ENCODE peak calls at places on chromosomes 3 and 15, in seven cellular contexts. One of them, this sample, is unnamed.

GRCh38 chr3:175041369-175041768 is 182.2 kb downstream of the NAALADL2 start:
- DNase-seq in GM23338: no peak
- DNase-seq in spleen: no peak
- DNase-seq in colonic mucosa: no peak
- DNase-seq in RWPE2: no peak
- DNase-seq in brain microvascular endothelial cell: peak; percentile 20
- DNase-seq in AG10803: no peak
- DNase-seq in this sample: peak; percentile 8

GRCh38 chr15:74497584-74497983 is 36.6 kb upstream of the UBL7 start:
- DNase-seq in GM23338: no peak
- DNase-seq in spleen: no peak
- DNase-seq in colonic mucosa: peak; percentile 21
- DNase-seq in RWPE2: no peak
- DNase-seq in brain microvascular endothelial cell: no peak
- DNase-seq in AG10803: peak; percentile 12
- DNase-seq in this sample: no peak

GRCh38 chr3:147419062-147419701 is 10.0 kb downstream of the ZIC1 start:
- DNase-seq in GM23338: peak; percentile 96
- DNase-seq in spleen: no peak
- DNase-seq in colonic mucosa: no peak
- DNase-seq in RWPE2: no peak
- DNase-seq in brain microvascular endothelial cell: peak; percentile 94
- DNase-seq in AG10803: peak; percentile 61
- DNase-seq in this sample: peak; percentile 99

GRCh38 chr3:52249683-52250082 is 4.1 kb downstream of the PPM1M start:
- DNase-seq in GM23338: no peak
- DNase-seq in spleen: peak; percentile 57
- DNase-seq in colonic mucosa: no peak
- DNase-seq in RWPE2: no peak
- DNase-seq in brain microvascular endothelial cell: no peak
- DNase-seq in AG10803: no peak
- DNase-seq in this sample: no peak

GRCh38 chr3:18425641-18426403 is 683 bp upstream of the SATB1 start:
- DNase-seq in GM23338: peak; percentile 57
- DNase-seq in spleen: peak; percentile 92
- DNase-seq in colonic mucosa: peak; percentile 60
- DNase-seq in RWPE2: peak; percentile 34
- DNase-seq in brain microvascular endothelial cell: no peak
- DNase-seq in AG10803: no peak
- DNase-seq in this sample: no peak

GRCh38 chr3:127970966-127971592 is 56.0 kb downstream of the KBTBD12 start:
- DNase-seq in GM23338: peak; percentile 79
- DNase-seq in spleen: no peak
- DNase-seq in colonic mucosa: peak; percentile 43
- DNase-seq in RWPE2: no peak
- DNase-seq in brain microvascular endothelial cell: peak; percentile 31
- DNase-seq in AG10803: peak; percentile 63
- DNase-seq in this sample: peak; percentile 61

GRCh38 chr15:23687143-23687470 is at the start of gene NDN:
- DNase-seq in GM23338: peak; percentile 73
- DNase-seq in spleen: no peak
- DNase-seq in colonic mucosa: peak; percentile 45
- DNase-seq in RWPE2: no peak
- DNase-seq in brain microvascular endothelial cell: no peak
- DNase-seq in AG10803: peak; percentile 64
- DNase-seq in this sample: peak; percentile 37

GRCh38 chr3:112709929-112710328 is 69.0 kb upstream of the CCDC80 start:
- DNase-seq in GM23338: no peak
- DNase-seq in spleen: no peak
- DNase-seq in colonic mucosa: no peak
- DNase-seq in RWPE2: no peak
- DNase-seq in brain microvascular endothelial cell: no peak
- DNase-seq in AG10803: no peak
- DNase-seq in this sample: no peak

GRCh38 chr15:98706387-98706786 is 58.0 kb downstream of the IGF1R start:
- DNase-seq in GM23338: no peak
- DNase-seq in spleen: no peak
- DNase-seq in colonic mucosa: no peak
- DNase-seq in RWPE2: no peak
- DNase-seq in brain microvascular endothelial cell: no peak
- DNase-seq in AG10803: no peak
- DNase-seq in this sample: no peak

GRCh38 chr15:35874260-35874905 is 328.4 kb upstream of the DPH6 start:
- DNase-seq in GM23338: no peak
- DNase-seq in spleen: no peak
- DNase-seq in colonic mucosa: no peak
- DNase-seq in RWPE2: peak; percentile 61
- DNase-seq in brain microvascular endothelial cell: peak; percentile 86
- DNase-seq in AG10803: peak; percentile 73
- DNase-seq in this sample: peak; percentile 73

GRCh38 chr3:176479291-176479690 is 718.0 kb downstream of the TBL1XR1 start:
- DNase-seq in GM23338: no peak
- DNase-seq in spleen: no peak
- DNase-seq in colonic mucosa: no peak
- DNase-seq in RWPE2: no peak
- DNase-seq in brain microvascular endothelial cell: no peak
- DNase-seq in AG10803: no peak
- DNase-seq in this sample: no peak

GRCh38 chr15:37095993-37096877 is 4.1 kb downstream of the MEIS2 start:
- DNase-seq in GM23338: peak; percentile 52
- DNase-seq in spleen: peak; percentile 69
- DNase-seq in colonic mucosa: no peak
- DNase-seq in RWPE2: no peak
- DNase-seq in brain microvascular endothelial cell: no peak
- DNase-seq in AG10803: no peak
- DNase-seq in this sample: no peak

GRCh38 chr3:4512895-4513616 is 19.9 kb downstream of the ITPR1 start:
- DNase-seq in GM23338: peak; percentile 9
- DNase-seq in spleen: no peak
- DNase-seq in colonic mucosa: no peak
- DNase-seq in RWPE2: no peak
- DNase-seq in brain microvascular endothelial cell: no peak
- DNase-seq in AG10803: no peak
- DNase-seq in this sample: no peak

GRCh38 chr3:163936557-163936956 is 1141.7 kb downstream of the SI start:
- DNase-seq in GM23338: no peak
- DNase-seq in spleen: no peak
- DNase-seq in colonic mucosa: no peak
- DNase-seq in RWPE2: no peak
- DNase-seq in brain microvascular endothelial cell: no peak
- DNase-seq in AG10803: no peak
- DNase-seq in this sample: no peak

GRCh38 chr3:176514297-176514696 is 683.0 kb downstream of the TBL1XR1 start:
- DNase-seq in GM23338: peak; percentile 97
- DNase-seq in spleen: no peak
- DNase-seq in colonic mucosa: no peak
- DNase-seq in RWPE2: no peak
- DNase-seq in brain microvascular endothelial cell: peak; percentile 41
- DNase-seq in AG10803: peak; percentile 42
- DNase-seq in this sample: peak; percentile 8

GRCh38 chr3:124558898-124559649 is 171.2 kb upstream of the UMPS start:
- DNase-seq in GM23338: no peak
- DNase-seq in spleen: no peak
- DNase-seq in colonic mucosa: peak; percentile 87
- DNase-seq in RWPE2: peak; percentile 86
- DNase-seq in brain microvascular endothelial cell: peak; percentile 93
- DNase-seq in AG10803: peak; percentile 93
- DNase-seq in this sample: peak; percentile 94

GRCh38 chr3:113441051-113441770 is at the start of gene CFAP44:
- DNase-seq in GM23338: peak; percentile 95
- DNase-seq in spleen: peak; percentile 86
- DNase-seq in colonic mucosa: peak; percentile 85
- DNase-seq in RWPE2: no peak
- DNase-seq in brain microvascular endothelial cell: peak; percentile 70
- DNase-seq in AG10803: peak; percentile 8
- DNase-seq in this sample: peak; percentile 72

GRCh38 chr15:89088605-89089315 is 504 bp downstream of the ABHD2 start:
- DNase-seq in GM23338: peak; percentile 42
- DNase-seq in spleen: peak; percentile 89
- DNase-seq in colonic mucosa: peak; percentile 55
- DNase-seq in RWPE2: no peak
- DNase-seq in brain microvascular endothelial cell: no peak
- DNase-seq in AG10803: no peak
- DNase-seq in this sample: no peak

GRCh38 chr3:22660076-22660475 is 543.1 kb upstream of the UBE2E2 start:
- DNase-seq in GM23338: no peak
- DNase-seq in spleen: no peak
- DNase-seq in colonic mucosa: no peak
- DNase-seq in RWPE2: no peak
- DNase-seq in brain microvascular endothelial cell: no peak
- DNase-seq in AG10803: no peak
- DNase-seq in this sample: no peak

GRCh38 chr3:72722930-72723726 is 125.1 kb downstream of the SHQ1 start:
- DNase-seq in GM23338: no peak
- DNase-seq in spleen: no peak
- DNase-seq in colonic mucosa: peak; percentile 62
- DNase-seq in RWPE2: no peak
- DNase-seq in brain microvascular endothelial cell: peak; percentile 49
- DNase-seq in AG10803: peak; percentile 47
- DNase-seq in this sample: peak; percentile 69

GRCh38 chr15:44471885-44472284 is 44.5 kb downstream of the CTDSPL2 start:
- DNase-seq in GM23338: no peak
- DNase-seq in spleen: no peak
- DNase-seq in colonic mucosa: no peak
- DNase-seq in RWPE2: no peak
- DNase-seq in brain microvascular endothelial cell: no peak
- DNase-seq in AG10803: peak; percentile 4
- DNase-seq in this sample: no peak

GRCh38 chr3:12560505-12561188 is 3.8 kb downstream of the MKRN2 start:
- DNase-seq in GM23338: no peak
- DNase-seq in spleen: no peak
- DNase-seq in colonic mucosa: no peak
- DNase-seq in RWPE2: no peak
- DNase-seq in brain microvascular endothelial cell: no peak
- DNase-seq in AG10803: no peak
- DNase-seq in this sample: no peak

GRCh38 chr15:62975515-62975914 is 67.0 kb upstream of the TPM1 start:
- DNase-seq in GM23338: no peak
- DNase-seq in spleen: no peak
- DNase-seq in colonic mucosa: peak; percentile 45
- DNase-seq in RWPE2: no peak
- DNase-seq in brain microvascular endothelial cell: no peak
- DNase-seq in AG10803: no peak
- DNase-seq in this sample: no peak

GRCh38 chr15:71448688-71449114 is 333.4 kb downstream of the THSD4 start:
- DNase-seq in GM23338: peak; percentile 79
- DNase-seq in spleen: no peak
- DNase-seq in colonic mucosa: peak; percentile 53
- DNase-seq in RWPE2: no peak
- DNase-seq in brain microvascular endothelial cell: peak; percentile 70
- DNase-seq in AG10803: peak; percentile 58
- DNase-seq in this sample: peak; percentile 74

GRCh38 chr15:32733276-32733675 is 15.5 kb downstream of the GREM1 start:
- DNase-seq in GM23338: no peak
- DNase-seq in spleen: no peak
- DNase-seq in colonic mucosa: no peak
- DNase-seq in RWPE2: no peak
- DNase-seq in brain microvascular endothelial cell: no peak
- DNase-seq in AG10803: peak; percentile 57
- DNase-seq in this sample: peak; percentile 47

GRCh38 chr3:67808906-67809305 is 154.5 kb upstream of the SUCLG2 start:
- DNase-seq in GM23338: no peak
- DNase-seq in spleen: no peak
- DNase-seq in colonic mucosa: no peak
- DNase-seq in RWPE2: no peak
- DNase-seq in brain microvascular endothelial cell: no peak
- DNase-seq in AG10803: no peak
- DNase-seq in this sample: no peak

GRCh38 chr15:79858469-79858868 is 38.3 kb downstream of the MTHFS start:
- DNase-seq in GM23338: no peak
- DNase-seq in spleen: no peak
- DNase-seq in colonic mucosa: no peak
- DNase-seq in RWPE2: no peak
- DNase-seq in brain microvascular endothelial cell: no peak
- DNase-seq in AG10803: peak; percentile 9
- DNase-seq in this sample: no peak

DNA sequence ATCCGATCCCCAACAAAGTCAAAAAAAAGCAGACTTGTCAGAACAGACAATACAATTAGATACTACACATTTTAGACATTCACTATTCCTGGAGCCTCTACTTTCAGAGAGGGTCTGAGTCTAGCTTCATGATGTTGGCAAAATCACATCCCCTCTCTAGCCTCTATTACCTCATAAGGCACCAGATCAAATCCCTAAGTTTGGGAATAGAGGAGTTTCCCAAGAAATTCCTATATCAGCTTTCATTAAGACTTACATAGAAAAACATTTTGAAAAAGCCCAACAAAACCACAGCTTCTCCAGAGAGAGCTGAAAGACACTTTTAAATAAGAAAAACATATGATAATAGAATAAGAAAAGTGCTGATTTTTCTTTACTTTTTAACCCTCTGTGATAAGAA is 4.5 kb downstream of the TBC1D2B start:
- DNase-seq in GM23338: no peak
- DNase-seq in spleen: no peak
- DNase-seq in colonic mucosa: no peak
- DNase-seq in RWPE2: no peak
- DNase-seq in brain microvascular endothelial cell: no peak
- DNase-seq in AG10803: no peak
- DNase-seq in this sample: no peak
- TF ChIP-seq CTCF in GM23338: no peak
- TF ChIP-seq CTCF in spleen: no peak
- TF ChIP-seq CTCF in colonic mucosa: no peak
- TF ChIP-seq CTCF in RWPE2: no peak
- TF ChIP-seq CTCF in brain microvascular endothelial cell: no peak
- TF ChIP-seq CTCF in AG10803: no peak
- TF ChIP-seq CTCF in this sample: no peak

DNA sequence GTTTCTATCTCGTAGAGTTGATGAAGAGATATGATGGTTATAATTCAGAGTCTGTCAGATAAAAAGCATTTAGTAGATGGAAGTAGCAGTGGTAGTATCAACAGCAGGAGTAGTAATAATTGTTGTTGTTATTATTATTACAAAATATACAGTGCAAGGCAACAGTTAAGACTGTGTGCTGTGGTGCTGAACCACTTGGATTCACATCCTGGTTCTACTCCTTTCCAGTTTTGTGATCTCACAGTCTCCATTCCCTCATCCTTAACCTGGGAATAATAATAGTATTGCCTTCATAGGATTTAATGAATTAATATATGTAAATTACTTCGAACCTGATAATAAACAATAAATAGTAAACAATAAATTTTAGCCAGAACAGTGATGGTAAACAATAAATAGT is 37.1 kb upstream of the TSC22D2 start:
- DNase-seq in GM23338: no peak
- DNase-seq in spleen: no peak
- DNase-seq in colonic mucosa: no peak
- DNase-seq in RWPE2: no peak
- DNase-seq in brain microvascular endothelial cell: no peak
- DNase-seq in AG10803: peak; percentile 33
- DNase-seq in this sample: peak; percentile 22
- H3K4me3 ChIP-seq in GM23338: no peak overlapping the region
- H3K4me3 ChIP-seq in spleen: no peak overlapping the region
- H3K4me3 ChIP-seq in colonic mucosa: no peak overlapping the region
- H3K4me3 ChIP-seq in RWPE2: peak overlapping the region; percentile 32
- H3K4me3 ChIP-seq in brain microvascular endothelial cell: peak overlapping the region; percentile 57
- H3K4me3 ChIP-seq in AG10803: peak overlapping the region; percentile 64
- H3K4me3 ChIP-seq in this sample: peak overlapping the region; percentile 54

GRCh38 chr3:13655074-13655913 is 106.4 kb downstream of the FBLN2 start:
- DNase-seq in GM23338: peak; percentile 88
- DNase-seq in spleen: peak; percentile 87
- DNase-seq in colonic mucosa: no peak
- DNase-seq in RWPE2: no peak
- DNase-seq in brain microvascular endothelial cell: no peak
- DNase-seq in AG10803: peak; percentile 40
- DNase-seq in this sample: no peak
- TF ChIP-seq CTCF in GM23338: peak; percentile 77
- TF ChIP-seq CTCF in spleen: no peak
- TF ChIP-seq CTCF in colonic mucosa: peak; percentile 24
- TF ChIP-seq CTCF in RWPE2: peak; percentile 86
- TF ChIP-seq CTCF in brain microvascular endothelial cell: peak; percentile 24
- TF ChIP-seq CTCF in AG10803: no peak
- TF ChIP-seq CTCF in this sample: peak; percentile 18

GRCh38 chr15:75817151-75817935 is 25.9 kb upstream of the UBE2Q2 start:
- DNase-seq in GM23338: no peak
- DNase-seq in spleen: no peak
- DNase-seq in colonic mucosa: no peak
- DNase-seq in RWPE2: no peak
- DNase-seq in brain microvascular endothelial cell: no peak
- DNase-seq in AG10803: no peak
- DNase-seq in this sample: peak; percentile 33
- H3K4me3 ChIP-seq in GM23338: no peak overlapping the region
- H3K4me3 ChIP-seq in spleen: peak overlapping the region; percentile 53
- H3K4me3 ChIP-seq in colonic mucosa: no peak overlapping the region
- H3K4me3 ChIP-seq in RWPE2: no peak overlapping the region
- H3K4me3 ChIP-seq in brain microvascular endothelial cell: no peak overlapping the region
- H3K4me3 ChIP-seq in AG10803: no peak overlapping the region
- H3K4me3 ChIP-seq in this sample: no peak overlapping the region